ENCODE peak calls at places on chromosomes 11 and 22, in four cellular contexts. One of them, this sample, is unnamed.

GRCh38 chr22:37696657-37697539 is at the start of gene TRIOBP:
- DNase-seq in colonic mucosa: peak; percentile 97
- DNase-seq in spleen: peak; percentile 95
- DNase-seq in RWPE2: peak; percentile 97
- DNase-seq in this sample: peak; percentile 98

GRCh38 chr22:33715626-33716025 is 204.7 kb downstream of the LARGE1 start:
- DNase-seq in colonic mucosa: no peak
- DNase-seq in RWPE2: no peak
- DNase-seq in spleen: no peak
- DNase-seq in this sample: no peak

GRCh38 chr11:58788355-58789023 is 56.0 kb downstream of the GLYATL2 start:
- DNase-seq in colonic mucosa: peak; percentile 45
- DNase-seq in RWPE2: no peak
- DNase-seq in spleen: no peak
- DNase-seq in this sample: peak; percentile 19

GRCh38 chr11:65776196-65776595 is 4.6 kb downstream of the AP5B1 start:
- DNase-seq in colonic mucosa: no peak
- DNase-seq in spleen: peak; percentile 82
- DNase-seq in RWPE2: no peak
- DNase-seq in this sample: no peak

GRCh38 chr22:38871360-38872171 is 450 bp downstream of the CBX6 start:
- DNase-seq in RWPE2: no peak
- DNase-seq in colonic mucosa: no peak
- DNase-seq in spleen: peak; percentile 85
- DNase-seq in this sample: peak; percentile 81

GRCh38 chr11:8111636-8112035 is 30.6 kb downstream of the TUB start:
- DNase-seq in colonic mucosa: no peak
- DNase-seq in spleen: peak; percentile 39
- DNase-seq in RWPE2: no peak
- DNase-seq in this sample: no peak

GRCh38 chr22:44670220-44670983 is 31.6 kb upstream of the PRR5 start:
- DNase-seq in colonic mucosa: no peak
- DNase-seq in RWPE2: no peak
- DNase-seq in spleen: no peak
- DNase-seq in this sample: peak; percentile 6

GRCh38 chr11:112216591-112217105 is 9.6 kb upstream of the PTS start:
- DNase-seq in colonic mucosa: no peak
- DNase-seq in RWPE2: no peak
- DNase-seq in spleen: no peak
- DNase-seq in this sample: no peak

GRCh38 chr11:63535734-63536133 is 874 bp upstream of the PLAAT4 start:
- DNase-seq in colonic mucosa: no peak
- DNase-seq in RWPE2: no peak
- DNase-seq in spleen: no peak
- DNase-seq in this sample: no peak

GRCh38 chr11:78161937-78162336 is 22.5 kb upstream of the ALG8 start:
- DNase-seq in RWPE2: no peak
- DNase-seq in spleen: peak; percentile 14
- DNase-seq in colonic mucosa: no peak
- DNase-seq in this sample: no peak

GRCh38 chr22:23414727-23415489 is 165.2 kb downstream of the IGLL1 start:
- DNase-seq in colonic mucosa: no peak
- DNase-seq in spleen: peak; percentile 64
- DNase-seq in RWPE2: no peak
- DNase-seq in this sample: no peak

GRCh38 chr22:34281738-34282137 is 361.5 kb upstream of the LARGE1 start:
- DNase-seq in colonic mucosa: no peak
- DNase-seq in spleen: no peak
- DNase-seq in RWPE2: no peak
- DNase-seq in this sample: no peak

GRCh38 chr11:125886997-125887372 is 483 bp upstream of the HYLS1 start:
- DNase-seq in colonic mucosa: peak; percentile 50
- DNase-seq in spleen: peak; percentile 88
- DNase-seq in RWPE2: no peak
- DNase-seq in this sample: peak; percentile 28

GRCh38 chr22:29639096-29639495 is 35.7 kb downstream of the NF2 start:
- DNase-seq in colonic mucosa: no peak
- DNase-seq in RWPE2: no peak
- DNase-seq in spleen: no peak
- DNase-seq in this sample: no peak

GRCh38 chr22:21000987-21001600 is 824 bp downstream of the THAP7 start:
- DNase-seq in spleen: no peak
- DNase-seq in RWPE2: no peak
- DNase-seq in colonic mucosa: no peak
- DNase-seq in this sample: no peak

GRCh38 chr22:21001601-21002325 is at the start of gene THAP7:
- DNase-seq in spleen: peak; percentile 100
- DNase-seq in RWPE2: peak; percentile 95
- DNase-seq in colonic mucosa: peak; percentile 96
- DNase-seq in this sample: peak; percentile 98

GRCh38 chr22:20999350-21000214 is 2.3 kb downstream of the THAP7 start:
- DNase-seq in spleen: peak; percentile 81
- DNase-seq in colonic mucosa: no peak
- DNase-seq in RWPE2: no peak
- DNase-seq in this sample: no peak

GRCh38 chr22:21000215-21000986 is 1.5 kb downstream of the THAP7 start:
- DNase-seq in spleen: peak; percentile 79
- DNase-seq in colonic mucosa: no peak
- DNase-seq in RWPE2: no peak
- DNase-seq in this sample: no peak

GRCh38 chr22:21003782-21004181 is 1.9 kb upstream of the THAP7 start:
- DNase-seq in RWPE2: no peak
- DNase-seq in spleen: no peak
- DNase-seq in colonic mucosa: peak; percentile 55
- DNase-seq in this sample: no peak
- H3K4me3 ChIP-seq in RWPE2: no peak overlapping the region
- H3K4me3 ChIP-seq in spleen: no peak overlapping the region
- H3K4me3 ChIP-seq in colonic mucosa: no peak overlapping the region
- H3K4me3 ChIP-seq in this sample: no peak overlapping the region

GRCh38 chr22:40418366-40419201 is 48.2 kb downstream of the SGSM3 start:
- DNase-seq in spleen: peak; percentile 84
- DNase-seq in colonic mucosa: no peak
- DNase-seq in RWPE2: no peak
- DNase-seq in this sample: peak; percentile 63
- H3K36me3 ChIP-seq in spleen: no peaks in the 10 kb centered on the region
- H3K36me3 ChIP-seq in colonic mucosa: peaks cover 10% of the 10 kb centered on the region
- H3K36me3 ChIP-seq in RWPE2: peaks cover 56% of the 10 kb centered on the region
- H3K36me3 ChIP-seq in this sample: peaks cover 14% of the 10 kb centered on the region

DNA sequence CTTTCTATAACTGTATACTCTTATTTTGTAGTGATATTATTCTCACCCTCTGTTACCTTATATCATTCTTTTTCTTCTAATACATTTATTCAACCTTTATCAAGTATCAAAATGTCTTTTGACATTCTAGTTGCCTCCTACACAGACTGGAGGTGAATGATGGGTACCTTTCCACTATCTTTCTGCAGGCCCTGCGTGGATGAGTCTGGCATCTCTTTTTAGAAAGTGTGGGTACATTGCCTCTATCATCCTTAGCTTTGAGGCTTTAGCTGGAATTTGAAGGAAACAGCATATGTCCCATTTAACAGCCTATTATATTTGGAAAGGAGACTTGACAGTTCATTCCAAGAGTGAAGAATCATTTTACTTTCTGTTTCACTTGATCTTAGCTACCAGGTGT is 192.0 kb downstream of the CWF19L2 start:
- DNase-seq in RWPE2: no peak
- DNase-seq in colonic mucosa: no peak
- DNase-seq in spleen: no peak
- DNase-seq in this sample: no peak
- H3K27me3 ChIP-seq in RWPE2: no peaks in the 10 kb centered on the region
- H3K27me3 ChIP-seq in colonic mucosa: no peaks in the 10 kb centered on the region
- H3K27me3 ChIP-seq in spleen: no peaks in the 10 kb centered on the region
- H3K27me3 ChIP-seq in this sample: no peaks in the 10 kb centered on the region

DNA sequence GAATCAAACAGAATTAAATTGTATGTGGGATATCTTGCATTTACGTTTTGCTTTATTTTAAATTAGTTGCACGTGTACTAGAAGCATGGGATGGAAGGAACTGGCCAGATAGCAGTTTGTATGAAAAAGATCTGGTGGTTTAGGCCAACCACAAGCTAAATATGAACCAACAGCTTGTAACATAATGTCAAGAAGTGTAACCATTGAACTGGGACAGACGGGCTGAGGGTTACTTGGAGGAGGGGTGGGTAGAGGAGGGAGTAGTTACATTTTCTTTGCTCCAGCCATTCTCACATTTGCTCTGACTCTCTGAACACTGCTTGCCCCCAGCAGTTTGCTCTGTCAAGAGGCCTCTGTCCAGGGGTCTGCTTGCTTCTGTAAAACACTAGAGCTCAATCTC is 31.7 kb upstream of the CXCR5 start:
- DNase-seq in RWPE2: no peak
- DNase-seq in colonic mucosa: no peak
- DNase-seq in spleen: no peak
- DNase-seq in this sample: no peak
- H3K4me3 ChIP-seq in RWPE2: no peak overlapping the region
- H3K4me3 ChIP-seq in colonic mucosa: no peak overlapping the region
- H3K4me3 ChIP-seq in spleen: no peak overlapping the region
- H3K4me3 ChIP-seq in this sample: no peak overlapping the region

DNA sequence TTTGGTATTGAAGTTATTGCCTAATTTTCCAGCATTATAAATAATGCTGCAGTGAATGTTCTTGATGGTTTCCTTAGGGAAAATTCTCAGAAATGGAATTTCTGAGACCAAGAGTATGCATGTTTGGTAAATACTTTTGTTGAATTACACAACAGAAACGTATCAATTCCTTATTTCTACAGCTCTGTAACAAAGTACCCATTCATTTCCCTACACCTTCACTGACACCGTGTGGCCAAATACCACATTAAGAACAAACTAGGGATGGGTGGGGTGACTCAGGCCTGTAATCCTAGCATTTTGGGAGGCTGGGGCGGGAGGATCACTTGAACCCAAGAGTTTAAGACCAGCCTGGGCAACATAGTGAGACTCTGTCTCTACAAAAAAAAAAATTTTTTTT is 21.8 kb downstream of the MCAM start:
- DNase-seq in RWPE2: no peak
- DNase-seq in colonic mucosa: no peak
- DNase-seq in spleen: no peak
- DNase-seq in this sample: no peak
- H3K36me3 ChIP-seq in RWPE2: peaks cover 55% of the 10 kb centered on the region
- H3K36me3 ChIP-seq in colonic mucosa: peaks cover 5% of the 10 kb centered on the region
- H3K36me3 ChIP-seq in spleen: peaks cover 3% of the 10 kb centered on the region
- H3K36me3 ChIP-seq in this sample: peaks cover 23% of the 10 kb centered on the region

DNA sequence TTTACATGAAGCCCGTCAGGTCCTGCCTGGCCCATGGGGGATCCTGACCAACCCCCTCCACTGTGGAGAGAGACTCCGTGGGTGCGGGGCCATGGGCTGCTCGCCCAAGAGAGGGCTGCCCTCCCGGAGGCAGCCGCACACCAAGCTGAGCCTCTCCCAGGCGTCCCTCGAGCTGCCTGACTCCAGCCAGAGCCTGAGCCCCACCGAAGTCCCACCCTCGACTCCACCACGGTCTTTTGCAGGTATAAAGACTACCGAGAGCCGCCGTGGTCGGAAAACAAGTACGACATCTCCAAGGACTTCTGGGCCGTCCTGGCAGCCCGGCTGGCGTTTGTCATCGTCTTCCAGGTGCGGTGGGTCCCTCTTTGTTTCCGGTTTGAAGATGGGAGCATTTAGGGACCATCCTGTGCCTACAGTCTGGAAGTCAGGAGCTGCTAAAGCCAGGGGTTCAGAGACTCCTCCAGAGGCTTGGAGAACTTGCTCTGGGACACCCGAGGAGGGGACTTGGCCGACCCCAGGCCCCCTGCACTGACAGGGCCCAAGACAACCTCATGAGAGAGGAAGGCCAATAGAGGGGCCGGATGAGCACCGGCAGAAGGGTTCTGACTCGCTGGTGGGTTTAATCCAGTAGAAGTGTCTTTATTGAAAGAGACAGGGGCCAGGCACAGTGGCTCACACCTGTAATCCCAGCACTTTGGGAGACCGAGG is 17.6 kb upstream of the FADD start:
- DNase-seq in RWPE2: no peak
- DNase-seq in colonic mucosa: no peak
- DNase-seq in spleen: no peak
- DNase-seq in this sample: no peak
- H3K27me3 ChIP-seq in RWPE2: no peaks in the 10 kb centered on the region
- H3K27me3 ChIP-seq in colonic mucosa: no peaks in the 10 kb centered on the region
- H3K27me3 ChIP-seq in spleen: peaks cover 42% of the 10 kb centered on the region
- H3K27me3 ChIP-seq in this sample: peaks cover 1% of the 10 kb centered on the region

This sample was measured in H7.